ENCODE peak calls at places on chromosomes 16 and 17, in seven cellular contexts. N is caudate nucleus, I is HuH-7, K is PC-9, T is HL-60, W is AG09309, B is nucleus accumbens. L is an unnamed sample.

GRCh38 chr16:27906883-27907282 is 156.6 kb downstream of the GSG1L start:
- DNase-seq in N (no peak), I (no peak), K (no peak), T (no peak), W (no peak), B (no peak), L (no peak)

GRCh38 chr17:78338860-78339259 is 21.0 kb downstream of the SOCS3 start:
- DNase-seq in N (no peak), I (no peak), K (peak), T (no peak), W (no peak), B (no peak), L (no peak)

GRCh38 chr17:9557846-9558245 is 17.8 kb downstream of the STX8 start:
- DNase-seq in N (no peak), I (no peak), K (no peak), T (no peak), W (peak), B (no peak), L (no peak)

GRCh38 chr17:2892305-2892971 is 96.2 kb downstream of the RAP1GAP2 start:
- DNase-seq in N (no peak), I (no peak), K (peak), T (no peak), W (peak), B (no peak), L (no peak)

GRCh38 chr17:81453049-81453448 is 57.8 kb downstream of the BAHCC1 start:
- DNase-seq in N (no peak), I (no peak), K (no peak), T (no peak), W (no peak), B (no peak), L (peak)

GRCh38 chr17:64599187-64599676 is 62.9 kb downstream of the SMURF2 start:
- DNase-seq in N (no peak), I (no peak), K (no peak), T (no peak), W (no peak), B (no peak), L (no peak)

GRCh38 chr17:76446449-76447231 is 6.3 kb downstream of the UBE2O start:
- DNase-seq in N (no peak), I (peak), K (peak), T (peak), W (peak), B (no peak), L (no peak)

GRCh38 chr16:66609139-66609510 is 4.6 kb downstream of the CMTM3 start:
- DNase-seq in N (no peak), I (no peak), K (no peak), T (no peak), W (no peak), B (no peak), L (no peak)

GRCh38 chr17:39979021-39979660 is 1.5 kb upstream of the PSMD3 start:
- DNase-seq in N (no peak), I (no peak), K (no peak), T (no peak), W (peak), B (no peak), L (no peak)

GRCh38 chr17:58324409-58325288 is 3.9 kb downstream of the TSPOAP1 start:
- DNase-seq in N (no peak), I (peak), K (peak), T (no peak), W (no peak), B (no peak), L (peak)

GRCh38 chr17:78479369-78479768 is 97.8 kb downstream of the DNAH17 start:
- DNase-seq in N (no peak), I (no peak), K (no peak), T (no peak), W (no peak), B (no peak), L (no peak)

GRCh38 chr16:28883221-28883996 is 5.1 kb downstream of the ATP2A1 start:
- DNase-seq in N (no peak), I (no peak), K (no peak), T (no peak), W (no peak), B (no peak), L (no peak)

GRCh38 chr16:495127-495748 is 32.3 kb upstream of the CAPN15 start:
- DNase-seq in N (no peak), I (peak), K (peak), T (no peak), W (no peak), B (peak), L (no peak)

GRCh38 chr16:28838558-28838918 is 7.6 kb downstream of the TUFM start:
- DNase-seq in N (no peak), I (no peak), K (no peak), T (no peak), W (no peak), B (no peak), L (no peak)

GRCh38 chr17:34177642-34178041 is 77.4 kb upstream of the CCL2 start:
- DNase-seq in N (no peak), I (no peak), K (no peak), T (no peak), W (peak), B (no peak), L (no peak)

GRCh38 chr16:50252082-50252611 is 14.2 kb upstream of the ADCY7 start:
- DNase-seq in N (no peak), I (no peak), K (no peak), T (no peak), W (no peak), B (no peak), L (no peak)

GRCh38 chr17:77744268-77744988 is 214.1 kb upstream of the TNRC6C start:
- DNase-seq in N (no peak), I (no peak), K (no peak), T (no peak), W (no peak), B (no peak), L (no peak)

GRCh38 chr17:35738519-35739133 is 7.2 kb downstream of the RASL10B start:
- DNase-seq in N (no peak), I (no peak), K (no peak), T (no peak), W (no peak), B (no peak), L (no peak)

GRCh38 chr16:74477226-74477625 is 55.9 kb upstream of the CLEC18B start:
- DNase-seq in N (no peak), I (peak), K (no peak), T (no peak), W (no peak), B (no peak), L (no peak)

GRCh38 chr16:85255777-85256176 is 143.5 kb upstream of the CIBAR2 start:
- DNase-seq in N (no peak), I (no peak), K (no peak), T (no peak), W (no peak), B (no peak), L (no peak)

GRCh38 chr17:1878419-1879121 is 48.8 kb downstream of the RPA1 start:
- DNase-seq in N (no peak), I (no peak), K (no peak), T (no peak), W (no peak), B (no peak), L (no peak)

GRCh38 chr17:80593171-80593570 is 48.5 kb downstream of the RPTOR start:
- DNase-seq in N (no peak), I (no peak), K (no peak), T (no peak), W (no peak), B (no peak), L (no peak)

GRCh38 chr17:69567130-69567529 is 152.6 kb downstream of the MAP2K6 start:
- DNase-seq in N (no peak), I (peak), K (no peak), T (no peak), W (no peak), B (no peak), L (no peak)

GRCh38 chr17:75925103-75925502 is 15.7 kb downstream of the FBF1 start:
- DNase-seq in N (no peak), I (no peak), K (no peak), T (no peak), W (no peak), B (no peak), L (no peak)

GRCh38 chr16:49020436-49020835 is 261.2 kb downstream of the CBLN1 start:
- DNase-seq in N (no peak), I (no peak), K (no peak), T (no peak), W (no peak), B (no peak), L (no peak)

GRCh38 chr17:8436169-8436932 is 667 bp downstream of the NDEL1 start:
- DNase-seq in N (peak), I (peak), K (peak), T (no peak), W (peak), B (no peak), L (no peak)